ENCODE peak calls at places on chromosomes 3 and 15, in seven cellular contexts. Z is GM23338; P is AG20443; H is sigmoid colon; D is upper lobe of right lung; L is CD8-positive, alpha-beta T cell; T is lower lobe of right lung. O is an unnamed sample.
A peak's percentile ranks its signal among the peaks of the same experiment; 100 is the strongest.

GRCh38 chr15:83578706-83579105 is 75.2 kb upstream of the ADAMTSL3 start:
- DNase-seq in Z (no peak), P (no peak), H (no peak), D (no peak), L (no peak), T (no peak), O (no peak)

GRCh38 chr15:68113273-68113672 is 59.2 kb downstream of the PIAS1 start:
- DNase-seq in Z (no peak), P (peak; percentile 18), H (no peak), D (no peak), L (no peak), T (no peak), O (no peak)

GRCh38 chr15:70095387-70096214 is 2.1 kb downstream of the TLE3 start:
- DNase-seq in Z (peak; percentile 86), P (no peak), H (peak; percentile 72), D (peak; percentile 77), L (peak; percentile 59), T (peak; percentile 69), O (peak; percentile 90)

GRCh38 chr3:188437921-188438320 is 284.0 kb downstream of the LPP start:
- DNase-seq in Z (no peak), P (no peak), H (no peak), D (no peak), L (no peak), T (no peak), O (no peak)

GRCh38 chr15:65519781-65520299 is 2.4 kb upstream of the DPP8 start:
- DNase-seq in Z (no peak), P (no peak), H (no peak), D (no peak), L (no peak), T (no peak), O (no peak)

GRCh38 chr3:126435456-126436315 is 40.0 kb downstream of the ZXDC start:
- DNase-seq in Z (no peak), P (no peak), H (peak; percentile 58), D (peak; percentile 52), L (no peak), T (no peak), O (no peak)

GRCh38 chr15:80570553-80570952 is 124.6 kb upstream of the ABHD17C start:
- DNase-seq in Z (no peak), P (no peak), H (peak; percentile 39), D (no peak), L (no peak), T (no peak), O (peak; percentile 73)

GRCh38 chr3:115615001-115615447 is 8.3 kb upstream of the GAP43 start:
- DNase-seq in Z (peak; percentile 88), P (no peak), H (no peak), D (no peak), L (no peak), T (no peak), O (no peak)

GRCh38 chr3:21330293-21330692 is 420.7 kb downstream of the ZNF385D start:
- DNase-seq in Z (no peak), P (no peak), H (no peak), D (no peak), L (no peak), T (no peak), O (no peak)

GRCh38 chr15:99909914-99910313 is 176.7 kb upstream of the LYSMD4 start:
- DNase-seq in Z (peak; percentile 69), P (peak; percentile 43), H (no peak), D (no peak), L (no peak), T (no peak), O (no peak)

GRCh38 chr3:150127011-150127490 is 156.4 kb upstream of the PFN2 start:
- DNase-seq in Z (no peak), P (no peak), H (no peak), D (no peak), L (no peak), T (no peak), O (no peak)

GRCh38 chr3:95210878-95211277 is 1148.0 kb downstream of the NSUN3 start:
- DNase-seq in Z (no peak), P (no peak), H (no peak), D (no peak), L (no peak), T (no peak), O (no peak)

GRCh38 chr15:100060276-100060926 is 281.4 kb downstream of the ADAMTS17 start:
- DNase-seq in Z (no peak), P (no peak), H (no peak), D (no peak), L (no peak), T (no peak), O (no peak)

GRCh38 chr3:127428344-127429001 is 140.6 kb upstream of the PRR20G start:
- DNase-seq in Z (no peak), P (no peak), H (peak; percentile 13), D (no peak), L (no peak), T (no peak), O (no peak)

GRCh38 chr3:189148090-189148507 is 23.7 kb upstream of the TPRG1 start:
- DNase-seq in Z (peak; percentile 76), P (peak; percentile 72), H (peak; percentile 82), D (no peak), L (peak; percentile 71), T (no peak), O (peak; percentile 81)

GRCh38 chr15:57220220-57220619 is 156.1 kb upstream of the CGNL1 start:
- DNase-seq in Z (no peak), P (peak; percentile 19), H (no peak), D (no peak), L (no peak), T (no peak), O (no peak)

GRCh38 chr3:194121881-194122280 is 14.1 kb upstream of the HES1 start:
- DNase-seq in Z (no peak), P (no peak), H (no peak), D (no peak), L (no peak), T (no peak), O (no peak)

GRCh38 chr3:83632526-83632925 is 1326.3 kb upstream of the CADM2 start:
- DNase-seq in Z (no peak), P (no peak), H (no peak), D (no peak), L (no peak), T (no peak), O (no peak)

GRCh38 chr3:99934984-99935797 is 117.5 kb downstream of the CMSS1 start:
- DNase-seq in Z (no peak), P (no peak), H (no peak), D (no peak), L (no peak), T (no peak), O (no peak)

GRCh38 chr3:151871639-151872468 is 1.6 kb upstream of the SUCNR1 start:
- DNase-seq in Z (no peak), P (no peak), H (no peak), D (no peak), L (no peak), T (no peak), O (no peak)

GRCh38 chr3:183644244-183644643 is 8.8 kb downstream of the KLHL24 start:
- DNase-seq in Z (no peak), P (no peak), H (no peak), D (no peak), L (no peak), T (no peak), O (no peak)

GRCh38 chr3:71504250-71505036 is 79.1 kb downstream of the FOXP1 start:
- DNase-seq in Z (no peak), P (peak; percentile 89), H (no peak), D (no peak), L (peak; percentile 27), T (no peak), O (peak; percentile 86)

GRCh38 chr3:99659032-99659431 is 20.6 kb downstream of the COL8A1 start:
- DNase-seq in Z (no peak), P (peak; percentile 89), H (peak; percentile 84), D (peak; percentile 26), L (no peak), T (no peak), O (peak; percentile 91)

O was measured in osteoblast.